ENCODE peak calls at places on chromosomes 16 and 17, in six cellular contexts. W is left ventricle myocardium inferior; I is fibroblast of lung; Q is psoas muscle; T is A673; U is CD4-positive, alpha-beta memory T cell. X is an unnamed sample.

GRCh38 chr17:60229189-60229802 is 79.5 kb downstream of the CA4 start:
- DNase-seq in W (no peak), I (peak; percentile 9), Q (no peak), T (peak; percentile 52), U (no peak), X (no peak)

GRCh38 chr16:70553175-70553574 is 29.6 kb downstream of the SF3B3 start:
- DNase-seq in W (no peak), I (peak; percentile 79), Q (no peak), T (no peak), U (no peak), X (no peak)

GRCh38 chr17:82022310-82022980 is at the start of gene CENPX:
- DNase-seq in W (no peak), I (no peak), Q (no peak), T (no peak), U (no peak), X (no peak)

GRCh38 chr16:87956169-87956770 is 5.0 kb downstream of the BANP start:
- DNase-seq in W (peak; percentile 50), I (peak; percentile 71), Q (no peak), T (no peak), U (peak; percentile 79), X (peak; percentile 55)

GRCh38 chr16:30068750-30069574 is 3.4 kb downstream of the ALDOA start:
- DNase-seq in W (no peak), I (no peak), Q (peak; percentile 59), T (peak; percentile 54), U (peak; percentile 63), X (no peak)

GRCh38 chr17:48908853-48909394 is 717 bp downstream of the UBE2Z start:
- DNase-seq in W (peak; percentile 80), I (peak; percentile 87), Q (peak; percentile 81), T (peak; percentile 97), U (peak; percentile 68), X (peak; percentile 50)

GRCh38 chr17:36980281-36980761 is 31.6 kb downstream of the AATF start:
- DNase-seq in W (no peak), I (peak; percentile 35), Q (no peak), T (no peak), U (no peak), X (no peak)

GRCh38 chr16:57637424-57637823 is 9.0 kb downstream of the ADGRG1 start:
- DNase-seq in W (peak; percentile 62), I (no peak), Q (peak; percentile 69), T (no peak), U (no peak), X (no peak)

GRCh38 chr17:40794466-40794865 is 5.3 kb downstream of the KRT28 start:
- DNase-seq in W (no peak), I (no peak), Q (no peak), T (no peak), U (no peak), X (no peak)

GRCh38 chr17:18235743-18236256 is 10.4 kb downstream of the LLGL1 start:
- DNase-seq in W (no peak), I (peak; percentile 80), Q (no peak), T (no peak), U (no peak), X (no peak)

GRCh38 chr16:87556941-87557459 is 45.3 kb upstream of the JPH3 start:
- DNase-seq in W (peak; percentile 68), I (no peak), Q (peak; percentile 70), T (no peak), U (no peak), X (no peak)

GRCh38 chr17:81608082-81608481 is 28.8 kb downstream of the NPLOC4 start:
- DNase-seq in W (no peak), I (peak; percentile 55), Q (no peak), T (no peak), U (no peak), X (no peak)

GRCh38 chr17:37743875-37744632 is 805 bp downstream of the HNF1B start:
- DNase-seq in W (no peak), I (no peak), Q (no peak), T (no peak), U (no peak), X (no peak)

GRCh38 chr16:49274936-49275730 is 6.5 kb downstream of the CBLN1 start:
- DNase-seq in W (no peak), I (no peak), Q (no peak), T (no peak), U (no peak), X (no peak)

GRCh38 chr16:6249863-6250262 is 1082.8 kb upstream of the RBFOX1 start:
- DNase-seq in W (no peak), I (no peak), Q (no peak), T (no peak), U (no peak), X (no peak)

GRCh38 chr17:1227365-1227764 is 42.9 kb upstream of the BHLHA9 start:
- DNase-seq in W (no peak), I (no peak), Q (no peak), T (no peak), U (no peak), X (no peak)

GRCh38 chr16:57358527-57359095 is at the start of gene CCL22:
- DNase-seq in W (no peak), I (no peak), Q (no peak), T (no peak), U (no peak), X (no peak)

GRCh38 chr17:47760409-47761140 is 27.5 kb downstream of the TBX21 start:
- DNase-seq in W (no peak), I (no peak), Q (no peak), T (no peak), U (no peak), X (no peak)

GRCh38 chr17:47763913-47764582 is 31.0 kb downstream of the TBX21 start:
- DNase-seq in W (no peak), I (no peak), Q (no peak), T (no peak), U (no peak), X (no peak)

GRCh38 chr17:47757416-47757815 is 24.4 kb downstream of the TBX21 start:
- DNase-seq in W (no peak), I (no peak), Q (no peak), T (no peak), U (no peak), X (no peak)

DNA sequence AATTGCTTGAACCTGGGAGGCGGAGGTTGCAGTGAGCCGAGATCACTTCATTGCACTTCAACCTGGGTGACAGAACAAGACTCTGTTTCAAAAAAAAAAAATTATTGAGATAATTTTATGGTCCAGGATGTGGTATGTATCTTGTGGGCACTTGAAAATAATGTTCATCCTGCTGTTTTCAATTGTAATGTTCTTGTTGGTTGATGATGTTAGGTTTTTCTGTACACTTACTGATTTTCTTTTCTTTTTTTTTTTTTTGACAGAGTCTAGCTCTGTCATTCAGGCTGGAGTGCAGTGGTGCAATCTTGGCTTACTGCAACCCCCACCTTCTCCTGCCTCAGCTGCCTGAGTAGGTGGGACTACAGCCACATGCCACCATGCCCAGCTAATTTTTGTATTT is 29.7 kb downstream of the TBX21 start:
- DNase-seq in W (no peak), I (no peak), Q (no peak), T (no peak), U (peak; percentile 37), X (no peak)
- H3K9me3 ChIP-seq in W (peaks cover 44% of the 10 kb centered on the region), I (no peaks in the 10 kb centered on the region), Q (no peaks in the 10 kb centered on the region), T (no peaks in the 10 kb centered on the region), U (no peaks in the 10 kb centered on the region), X (no peaks in the 10 kb centered on the region)

DNA sequence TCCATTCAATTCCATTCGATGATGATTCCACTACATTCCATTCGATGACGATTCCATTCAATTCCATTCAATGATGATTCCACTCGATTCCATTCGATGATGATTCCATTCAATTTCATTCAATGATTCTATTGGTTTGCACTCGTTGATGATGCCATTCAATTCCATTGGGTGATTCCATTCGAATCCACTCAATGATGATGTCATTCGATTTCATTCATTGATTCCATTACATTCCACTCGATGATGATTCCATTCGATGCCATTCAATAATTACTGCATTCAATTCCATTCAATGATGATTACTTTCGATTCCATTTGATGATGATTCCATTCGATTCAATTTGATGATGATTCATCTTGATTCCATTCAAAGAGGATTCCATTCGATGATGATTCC is 1299.4 kb downstream of the TP53TG3F start:
- DNase-seq in W (no peak), I (no peak), Q (no peak), T (no peak), U (no peak), X (no peak)
- H3K9me3 ChIP-seq in W (peaks cover 100% of the 10 kb centered on the region), I (no peaks in the 10 kb centered on the region), Q (peaks cover 66% of the 10 kb centered on the region), T (peaks cover 78% of the 10 kb centered on the region), U (no peaks in the 10 kb centered on the region), X (peaks cover 11% of the 10 kb centered on the region)

GRCh38 chr16:35751191-35751941 is 2292.0 kb downstream of the TP53TG3F start:
- DNase-seq in W (no peak), I (no peak), Q (no peak), T (no peak), U (no peak), X (no peak)

GRCh38 chr16:35752773-35753558 is 2293.6 kb downstream of the TP53TG3F start:
- DNase-seq in W (no peak), I (no peak), Q (no peak), T (no peak), U (no peak), X (no peak)

GRCh38 chr16:35753559-35754390 is 2294.4 kb downstream of the TP53TG3F start:
- DNase-seq in W (no peak), I (no peak), Q (no peak), T (no peak), U (no peak), X (no peak)

GRCh38 chr16:35752012-35752772 is 2292.8 kb downstream of the TP53TG3F start:
- DNase-seq in W (no peak), I (no peak), Q (no peak), T (no peak), U (no peak), X (no peak)

GRCh38 chr16:35754391-35755369 is 2295.3 kb downstream of the TP53TG3F start:
- DNase-seq in W (no peak), I (no peak), Q (no peak), T (no peak), U (no peak), X (no peak)
- H3K9me3 ChIP-seq in W (peaks cover 5% of the 10 kb centered on the region), I (no peaks in the 10 kb centered on the region), Q (peaks cover 8% of the 10 kb centered on the region), T (peaks cover 42% of the 10 kb centered on the region), U (no peaks in the 10 kb centered on the region), X (no peaks in the 10 kb centered on the region)

GRCh38 chr16:31764103-31764502 is 109.5 kb upstream of the ZNF267 start:
- DNase-seq in W (no peak), I (no peak), Q (no peak), T (no peak), U (no peak), X (no peak)
- H3K9me3 ChIP-seq in W (peaks cover 93% of the 10 kb centered on the region), I (no peaks in the 10 kb centered on the region), Q (peaks cover 81% of the 10 kb centered on the region), T (peaks cover 33% of the 10 kb centered on the region), U (peaks cover 9% of the 10 kb centered on the region), X (peaks cover 31% of the 10 kb centered on the region)

X was measured in T-helper 17 cell.